ENCODE peak calls at places on chromosomes 4 and X, in six cellular contexts. S, W, D, H, Q and P are unnamed samples.

GRCh38 chr4:51880016-51880915 is 37.3 kb downstream of the DCUN1D4 start:
- DNase-seq in H (no peak), S (no peak), W (no peak), Q (no peak), D (no peak), P (no peak)

GRCh38 chr4:78951862-78952472 is 12.7 kb upstream of the PAQR3 start:
- DNase-seq in H (no peak), W (no peak), S (peak), D (no peak), Q (no peak), P (no peak)

GRCh38 chr4:183636488-183636887 is 22.5 kb downstream of the RWDD4 start:
- DNase-seq in S (no peak), H (no peak), D (no peak), Q (no peak), W (no peak), P (no peak)

GRCh38 chr4:73828945-73829344 is 7.5 kb upstream of the CXCL6 start:
- DNase-seq in H (no peak), D (no peak), Q (no peak), W (no peak), S (no peak), P (no peak)

GRCh38 chr4:105050896-105051295 is 95.8 kb upstream of the TET2 start:
- DNase-seq in D (no peak), Q (no peak), W (no peak), H (no peak), S (no peak), P (no peak)

GRCh38 chr4:165965503-165965902 is 92.5 kb downstream of the TLL1 start:
- DNase-seq in W (no peak), Q (no peak), H (no peak), D (no peak), S (no peak), P (no peak)

GRCh38 chrX:140712413-140713173 is 3.0 kb downstream of the LINC00632 start:
- DNase-seq in W (peak), Q (peak), H (peak), S (no peak), D (peak), P (no peak)

GRCh38 chr4:173488656-173489055 is 41.4 kb downstream of the HAND2 start:
- DNase-seq in H (no peak), D (no peak), W (no peak), Q (no peak), S (no peak), P (no peak)

GRCh38 chr4:26263165-26263564 is 57.6 kb upstream of the RBPJ start:
- DNase-seq in W (no peak), H (no peak), D (no peak), Q (no peak), S (peak), P (no peak)

GRCh38 chrX:37330642-37331041 is 18.5 kb upstream of the PRRG1 start:
- DNase-seq in S (no peak), D (no peak), W (no peak), H (no peak), Q (no peak), P (no peak)

GRCh38 chrX:129957241-129958099 is 25.0 kb upstream of the BCORL1 start:
- DNase-seq in D (peak), W (peak), H (peak), S (peak), Q (no peak), P (no peak)

GRCh38 chrX:31715675-31716074 is 643.8 kb upstream of the FTHL17 start:
- DNase-seq in S (no peak), D (no peak), W (no peak), H (no peak), Q (no peak), P (no peak)

GRCh38 chr4:70993181-70994068 is at the start of gene DCK:
- DNase-seq in W (peak), H (peak), D (peak), S (peak), Q (peak), P (no peak)

GRCh38 chrX:149799095-149799721 is 17.5 kb downstream of the MAGEA9 start:
- DNase-seq in W (no peak), S (no peak), Q (no peak), H (no peak), D (no peak), P (no peak)

GRCh38 chr4:140884431-140885058 is 128.4 kb upstream of the TBC1D9 start:
- DNase-seq in D (no peak), W (peak), H (no peak), Q (peak), S (peak), P (no peak)

GRCh38 chrX:154021131-154021611 is 1.5 kb upstream of the IRAK1 start:
- DNase-seq in W (no peak), H (no peak), D (no peak), Q (no peak), S (no peak), P (no peak)

GRCh38 chr4:5366009-5366386 is 314.7 kb downstream of the STK32B start:
- DNase-seq in H (no peak), W (no peak), D (no peak), S (no peak), Q (peak), P (no peak)

GRCh38 chr4:105551968-105552746 is at the start of gene ARHGEF38:
- DNase-seq in Q (no peak), S (no peak), D (peak), W (no peak), H (no peak), P (peak)

GRCh38 chr4:7745486-7745885 is 194.2 kb downstream of the AFAP1 start:
- DNase-seq in H (no peak), Q (no peak), W (no peak), D (no peak), S (no peak), P (no peak)

GRCh38 chr4:54228563-54229501 is at the start of gene PDGFRA:
- DNase-seq in H (peak), Q (peak), D (no peak), W (peak), S (no peak), P (no peak)

GRCh38 chrX:79259073-79259689 is 108.0 kb downstream of the ITM2A start:
- DNase-seq in D (no peak), H (no peak), W (peak), S (peak), Q (no peak), P (no peak)

GRCh38 chrX:63686878-63687714 is 97.9 kb downstream of the ARHGEF9 start:
- DNase-seq in S (peak), D (no peak), H (no peak), Q (peak), W (no peak), P (peak)

GRCh38 chr4:134465417-134465816 is 263.8 kb upstream of the PABPC4L start:
- DNase-seq in W (no peak), H (no peak), S (no peak), D (no peak), Q (no peak), P (no peak)

GRCh38 chr4:169689681-169690080 is 68.1 kb downstream of the HPF1 start:
- DNase-seq in D (no peak), W (no peak), S (no peak), Q (no peak), H (no peak), P (no peak)

GRCh38 chr4:25834411-25835107 is 28.2 kb downstream of the SEL1L3 start:
- DNase-seq in S (no peak), Q (no peak), D (no peak), H (no peak), W (no peak), P (no peak)

GRCh38 chr4:9762823-9763475 is 18.5 kb upstream of the DRD5 start:
- DNase-seq in D (no peak), S (peak), W (peak), Q (peak), H (no peak), P (peak)

GRCh38 chr4:22692736-22693135 is at the start of gene GBA3:
- DNase-seq in W (no peak), H (no peak), D (no peak), Q (no peak), S (no peak), P (no peak)

GRCh38 chr4:136650541-136651277 is 881.6 kb downstream of the PCDH18 start:
- DNase-seq in D (no peak), H (no peak), Q (no peak), W (no peak), S (no peak), P (peak)

GRCh38 chr4:98468744-98469143 is 189.7 kb downstream of the TSPAN5 start:
- DNase-seq in H (no peak), D (no peak), Q (no peak), W (peak), S (no peak), P (no peak)

GRCh38 chr4:169723207-169723606 is 34.5 kb downstream of the HPF1 start:
- DNase-seq in W (no peak), D (no peak), H (no peak), Q (no peak), S (peak), P (no peak)

GRCh38 chr4:2924765-2925301 is 38.4 kb downstream of the NOP14 start:
- DNase-seq in W (no peak), H (peak), D (peak), Q (no peak), S (no peak), P (no peak)

GRCh38 chr4:107616838-107617389 is 103.1 kb downstream of the PAPSS1 start:
- DNase-seq in W (no peak), H (no peak), D (no peak), Q (no peak), S (no peak), P (no peak)

GRCh38 chr4:3699261-3699660 is 66.9 kb upstream of the ADRA2C start:
- DNase-seq in D (no peak), S (no peak), H (no peak), Q (no peak), W (no peak), P (no peak)

GRCh38 chr4:12933760-12934221 is 550.3 kb downstream of the RAB28 start:
- DNase-seq in W (no peak), Q (no peak), H (no peak), S (no peak), D (no peak), P (no peak)

GRCh38 chrX:133414399-133415275 is 652 bp downstream of the GPC4 start:
- DNase-seq in H (peak), D (peak), Q (no peak), W (no peak), S (no peak), P (no peak)

GRCh38 chr4:124973716-124974115 is 261.2 kb upstream of the ANKRD50 start:
- DNase-seq in S (no peak), D (no peak), Q (no peak), W (no peak), H (no peak), P (no peak)

GRCh38 chr4:55512922-55513571 is 33.7 kb downstream of the CLOCK start:
- DNase-seq in Q (no peak), W (no peak), D (no peak), S (no peak), H (no peak), P (no peak)

GRCh38 chr4:3420956-3421355 is 20.8 kb upstream of the HGFAC start:
- DNase-seq in D (peak), H (no peak), Q (no peak), S (no peak), W (no peak), P (no peak)

GRCh38 chr4:175103403-175103802 is 185.2 kb downstream of the ADAM29 start:
- DNase-seq in D (no peak), S (no peak), Q (no peak), H (no peak), W (no peak), P (no peak)

GRCh38 chrX:50941638-50942037 is 31.1 kb downstream of the BMP15 start:
- DNase-seq in D (no peak), H (no peak), Q (peak), S (peak), W (no peak), P (no peak)
- TF ChIP-seq CTCF in D (peak), H (no peak), Q (peak), S (peak), W (peak), P (peak)

GRCh38 chr4:112704991-112705845 is 68.3 kb downstream of the LARP7 start:
- DNase-seq in H (peak), S (no peak), Q (peak), W (peak), D (peak), P (no peak)
- H3K4me3 ChIP-seq in H (peak), S (peak), Q (peak), W (peak), D (peak), P (peak)

DNA sequence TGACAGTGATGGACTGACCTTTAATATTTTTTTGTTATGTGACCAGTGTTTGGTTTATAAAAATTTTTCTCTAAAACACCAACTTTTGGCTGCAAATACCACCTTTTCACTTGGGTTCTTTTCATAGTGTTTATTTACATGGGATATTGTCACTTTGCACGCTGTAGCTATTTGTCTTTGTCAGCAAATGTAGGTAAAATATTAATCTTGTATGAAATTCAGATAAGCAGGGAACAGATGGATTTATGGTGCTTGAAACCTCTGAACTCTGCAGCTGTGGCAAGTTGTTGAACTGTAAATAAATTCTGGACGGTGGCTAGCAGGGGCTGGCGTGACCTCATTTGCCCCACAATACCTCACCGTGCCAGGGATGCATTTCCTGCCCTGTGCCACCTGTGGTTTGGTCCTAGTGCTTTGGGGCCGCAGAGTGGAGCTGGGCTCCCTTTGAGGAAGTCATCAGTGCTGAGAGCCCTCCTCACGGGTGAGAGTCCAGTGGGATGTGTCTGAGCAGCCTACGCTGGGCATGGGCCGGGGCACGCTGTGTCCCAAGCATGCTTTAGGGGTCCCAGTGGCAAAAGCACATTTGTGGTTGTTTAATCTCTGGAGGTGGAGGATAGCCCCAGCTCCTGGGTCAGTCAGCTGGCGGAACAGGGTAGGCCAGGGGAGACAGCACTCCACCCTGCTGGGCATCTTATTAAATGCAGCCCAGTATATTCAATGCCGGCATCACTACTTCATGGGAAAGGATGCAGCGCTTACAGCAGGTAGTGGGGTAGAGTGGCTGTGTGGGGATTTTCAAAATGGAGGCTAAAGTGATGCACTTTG is 108.6 kb downstream of the TBL1X start:
- DNase-seq in S (no peak), H (no peak), W (no peak), Q (peak), D (no peak), P (no peak)
- TF ChIP-seq CTCF in S (no peak), H (no peak), W (no peak), Q (peak), D (no peak), P (peak)

DNA sequence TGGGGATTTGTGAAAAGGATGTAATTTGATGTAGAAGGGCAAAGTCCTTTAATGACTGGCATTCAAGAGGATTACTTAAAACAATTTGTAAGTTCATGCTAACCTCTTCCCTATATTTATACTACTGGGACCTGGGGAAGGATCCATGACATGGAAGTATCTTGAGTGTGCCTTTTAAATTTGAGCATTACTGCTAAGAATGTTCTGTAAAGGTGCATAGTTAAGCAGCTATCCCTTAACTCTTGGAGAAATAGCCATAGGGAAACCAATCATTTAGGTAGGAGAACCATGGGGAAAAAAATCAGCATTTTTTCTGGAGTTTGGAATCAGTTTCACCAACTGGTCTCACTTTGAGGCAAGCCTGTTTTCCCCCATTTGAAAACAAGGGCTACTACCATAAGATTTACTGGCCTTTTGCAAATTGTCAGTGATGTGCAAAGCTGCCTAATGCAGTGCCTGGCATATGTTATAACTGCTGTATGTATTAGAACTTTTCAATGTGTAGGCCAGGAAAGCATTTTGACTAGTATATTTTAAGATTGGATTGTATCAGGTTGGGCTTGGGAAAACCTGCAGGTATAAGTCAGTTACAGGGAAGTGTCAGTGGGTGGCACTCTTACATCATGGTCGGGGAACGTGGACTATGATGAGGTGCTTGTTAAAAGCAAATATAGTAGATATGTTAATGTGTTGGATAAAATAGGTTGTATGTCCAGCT is 72.1 kb downstream of the PRSS12 start:
- DNase-seq in H (no peak), D (no peak), Q (no peak), S (peak), W (peak), P (peak)
- H3K4me3 ChIP-seq in H (no peak), D (peak), Q (no peak), S (peak), W (no peak), P (peak)

GRCh38 chr4:129526812-129527211 is 430.9 kb downstream of the C4orf33 start:
- DNase-seq in S (peak), Q (no peak), H (no peak), D (no peak), W (no peak), P (no peak)
- TF ChIP-seq CTCF in S (peak), Q (no peak), H (no peak), D (peak), W (peak), P (no peak)

GRCh38 chr4:41613362-41613761 is 75.4 kb downstream of the LIMCH1 start:
- DNase-seq in W (no peak), S (no peak), Q (no peak), D (no peak), H (no peak), P (no peak)

GRCh38 chr4:41613782-41614181 is 75.8 kb downstream of the LIMCH1 start:
- DNase-seq in H (no peak), S (no peak), D (no peak), W (no peak), Q (no peak), P (no peak)

GRCh38 chr4:41610474-41610873 is 72.5 kb downstream of the LIMCH1 start:
- DNase-seq in D (no peak), W (no peak), H (no peak), Q (no peak), S (no peak), P (no peak)

GRCh38 chr4:41611124-41611838 is 73.3 kb downstream of the LIMCH1 start:
- DNase-seq in H (no peak), D (no peak), W (no peak), S (no peak), Q (no peak), P (no peak)

DNA sequence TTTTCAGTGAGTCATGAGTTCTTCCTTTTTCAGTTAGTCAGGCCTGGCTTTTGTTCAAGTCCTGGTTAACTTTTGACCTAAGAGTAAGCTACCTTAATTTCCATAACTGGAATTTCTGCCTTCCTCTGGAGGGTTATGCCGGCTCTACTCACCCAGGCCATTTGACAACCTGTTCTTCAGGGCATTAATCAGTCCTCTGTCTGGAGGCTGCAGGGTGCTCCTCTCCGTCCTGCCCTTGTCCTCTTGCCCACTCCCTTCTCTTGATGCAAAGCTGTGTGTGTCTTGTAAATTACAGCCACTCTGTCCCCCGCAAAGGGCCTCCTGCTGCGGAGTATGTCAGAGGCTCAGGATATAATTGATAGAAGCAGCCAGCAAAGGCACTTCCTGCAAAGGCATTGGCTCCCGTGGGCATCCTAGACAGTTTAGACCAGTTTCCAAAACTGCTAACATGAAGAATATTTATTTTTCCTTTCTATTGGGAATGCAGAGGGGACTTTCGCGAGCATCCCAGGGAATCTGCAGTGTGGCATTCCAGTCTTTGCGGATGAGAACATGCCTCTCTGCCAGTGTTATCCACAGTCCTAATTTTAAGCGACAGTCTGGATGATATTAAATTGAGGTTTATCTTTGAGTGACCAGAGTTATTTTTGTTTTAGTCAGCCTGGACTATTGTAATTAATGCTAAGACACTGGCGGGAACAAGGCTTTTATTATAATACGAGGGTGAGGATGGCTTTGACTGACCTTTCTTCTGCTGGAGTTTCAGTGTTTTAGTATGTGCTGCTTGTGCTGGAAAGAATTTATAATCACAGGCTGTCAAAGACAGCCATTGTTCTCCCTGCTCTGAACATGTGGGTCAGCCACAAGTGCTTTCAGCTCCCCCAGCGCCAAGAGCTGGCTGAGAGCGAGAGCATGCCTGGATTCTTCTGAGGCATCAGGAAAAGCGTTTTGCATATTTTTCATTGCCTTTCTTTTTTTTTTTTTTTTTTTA is 74.2 kb downstream of the LIMCH1 start:
- DNase-seq in H (no peak), S (no peak), Q (no peak), W (peak), D (no peak), P (no peak)
- H3K4me3 ChIP-seq in H (peak), S (no peak), Q (no peak), W (peak), D (no peak), P (peak)

GRCh38 chrX:120087289-120088017 is 10.0 kb upstream of the RHOXF2B start:
- DNase-seq in S (no peak), D (no peak), H (no peak), Q (no peak), W (no peak), P (no peak)

GRCh38 chrX:120090208-120090607 is 12.7 kb upstream of the RHOXF2B start:
- DNase-seq in D (no peak), S (peak), W (no peak), Q (peak), H (no peak), P (no peak)
- TF ChIP-seq CTCF in D (no peak), S (peak), W (no peak), Q (peak), H (no peak), P (peak)

GRCh38 chrX:74286950-74287349 is 17.0 kb upstream of the ZCCHC13 start:
- DNase-seq in Q (no peak), S (no peak), W (no peak), D (no peak), H (no peak), P (no peak)

GRCh38 chrX:74293343-74293946 is 10.5 kb upstream of the ZCCHC13 start:
- DNase-seq in S (no peak), H (peak), D (peak), Q (peak), W (peak), P (no peak)

GRCh38 chrX:74295102-74295501 is 8.9 kb upstream of the ZCCHC13 start:
- DNase-seq in Q (no peak), H (no peak), D (no peak), S (no peak), W (no peak), P (no peak)

GRCh38 chrX:74291577-74291963 is 12.4 kb upstream of the ZCCHC13 start:
- DNase-seq in W (no peak), S (no peak), Q (no peak), H (no peak), D (no peak), P (no peak)

GRCh38 chrX:74291964-74292891 is 11.8 kb upstream of the ZCCHC13 start:
- DNase-seq in Q (peak), W (peak), D (peak), S (peak), H (peak), P (peak)
- H3K4me3 ChIP-seq in Q (peak), W (peak), D (peak), S (peak), H (peak), P (peak)